ENCODE peak calls at places on chromosomes 13 and 19, in four cellular contexts. B, Q, I and C are unnamed samples.
A peak's percentile ranks its signal among the peaks of the same experiment; 100 is the strongest.

GRCh38 chr19:15463865-15464371 is 426 bp downstream of the RASAL3 start:
- DNase-seq in Q (no peak), I (peak; percentile 35), B (no peak), C (no peak)

GRCh38 chr19:571127-571974 is 1.0 kb upstream of the BSG start:
- DNase-seq in I (peak; percentile 52), Q (peak; percentile 51), B (peak; percentile 61), C (peak; percentile 32)

GRCh38 chr19:45645068-45645630 is 6.0 kb upstream of the EML2 start:
- DNase-seq in I (no peak), B (no peak), Q (no peak), C (no peak)

GRCh38 chr19:6018786-6019185 is 40.8 kb upstream of the RANBP3 start:
- DNase-seq in I (peak; percentile 79), Q (peak; percentile 70), B (no peak), C (no peak)

GRCh38 chr19:58518261-58519086 is 1.1 kb downstream of the ZBTB45 start:
- DNase-seq in I (no peak), B (no peak), Q (no peak), C (no peak)

GRCh38 chr13:67075239-67075638 is 154.9 kb downstream of the PCDH9 start:
- DNase-seq in Q (no peak), I (no peak), B (no peak), C (no peak)

GRCh38 chr19:39196860-39197562 is at the start of gene NCCRP1:
- DNase-seq in I (peak; percentile 68), Q (no peak), B (no peak), C (no peak)

GRCh38 chr13:112069063-112069726 is 2.2 kb downstream of the SOX1 start:
- DNase-seq in Q (no peak), B (no peak), I (no peak), C (no peak)

GRCh38 chr19:35037716-35038622 is 3.6 kb upstream of the HPN start:
- DNase-seq in Q (no peak), I (no peak), B (no peak), C (no peak)

GRCh38 chr13:34672631-34673030 is 269.4 kb upstream of the NBEA start:
- DNase-seq in Q (no peak), B (no peak), I (no peak), C (no peak)

GRCh38 chr19:5899728-5900526 is 3.7 kb downstream of the NDUFA11 start:
- DNase-seq in B (no peak), Q (no peak), I (no peak), C (no peak)

GRCh38 chr13:96089139-96089538 is 768 bp upstream of the HS6ST3 start:
- DNase-seq in Q (no peak), B (no peak), I (no peak), C (no peak)

GRCh38 chr19:39916851-39917396 is 17.5 kb downstream of the FCGBP start:
- DNase-seq in I (no peak), B (no peak), Q (no peak), C (no peak)

GRCh38 chr13:25501231-25501630 is 129.5 kb downstream of the ATP8A2 start:
- DNase-seq in B (no peak), I (no peak), Q (no peak), C (no peak)

GRCh38 chr13:109998808-109999528 is 212.6 kb upstream of the IRS2 start:
- DNase-seq in Q (no peak), B (no peak), I (no peak), C (no peak)

GRCh38 chr19:48258350-48258749 is 2.6 kb upstream of the CARD8 start:
- DNase-seq in I (no peak), B (no peak), Q (no peak), C (no peak)

GRCh38 chr13:98326274-98326673 is 149.2 kb upstream of the RNF113B start:
- DNase-seq in B (no peak), Q (no peak), I (no peak), C (no peak)

GRCh38 chr13:110702591-110703526 is 3.1 kb downstream of the CARS2 start:
- DNase-seq in B (no peak), I (no peak), Q (no peak), C (no peak)

DNA sequence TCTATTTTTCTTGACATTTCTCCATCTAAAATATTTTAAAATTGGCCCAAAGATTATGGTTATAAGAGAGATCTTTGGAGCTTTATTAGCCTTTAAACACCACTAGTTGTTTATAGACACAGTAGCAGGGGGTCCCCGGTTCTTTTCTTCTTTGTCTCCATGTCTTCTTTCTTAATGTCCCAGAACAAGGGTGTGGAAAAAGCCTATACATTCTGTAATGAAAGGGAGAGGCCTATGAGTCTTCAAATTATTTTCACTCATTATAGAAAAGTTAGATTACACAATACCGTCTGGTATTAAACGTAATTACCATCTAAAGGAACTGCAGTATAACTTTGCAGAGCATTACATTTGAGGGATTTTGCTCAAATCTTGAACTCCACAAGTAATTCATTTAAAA is 299.9 kb downstream of the NALCN start:
- DNase-seq in Q (no peak), B (no peak), I (no peak), C (no peak)
- TF ChIP-seq ELF4 in Q (no peak), B (no peak), I (no peak), C (no peak)

GRCh38 chr13:73106513-73107214 is 47.9 kb downstream of the KLF5 start:
- DNase-seq in Q (no peak), I (no peak), B (no peak), C (no peak)
- TF ChIP-seq ELF4 in Q (no peak), I (no peak), B (no peak), C (no peak)

GRCh38 chr19:47049307-47049700 is 880 bp upstream of the TMEM160 start:
- DNase-seq in I (no peak), B (no peak), Q (no peak), C (no peak)
- TF ChIP-seq ELF4 in I (no peak), B (no peak), Q (no peak), C (no peak)

DNA sequence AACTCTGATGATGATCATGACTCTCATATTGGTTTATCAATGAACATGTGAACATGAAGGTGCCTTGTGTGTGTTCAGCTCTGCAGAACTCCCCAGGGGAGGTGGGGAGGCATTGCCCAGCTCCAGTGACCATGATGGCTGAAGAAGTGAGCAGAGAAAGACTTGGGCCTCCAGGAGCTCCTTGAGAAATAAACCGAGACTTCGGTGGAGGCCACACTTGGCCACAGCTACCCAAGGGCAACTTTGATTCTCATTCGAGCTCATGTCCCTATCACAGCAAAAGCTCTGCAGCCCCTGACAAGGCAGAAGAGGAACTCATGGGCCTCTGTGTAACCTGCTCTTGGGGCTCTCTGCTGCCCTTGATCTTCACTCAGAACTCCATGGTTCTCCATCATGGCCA is 44.1 kb upstream of the ZNF536 start:
- DNase-seq in B (no peak), I (no peak), Q (no peak), C (no peak)
- TF ChIP-seq ELF4 in B (no peak), I (no peak), Q (no peak), C (no peak)

GRCh38 chr13:113657851-113658741 is at the start of gene ATP4B:
- DNase-seq in Q (no peak), B (no peak), I (peak; percentile 7), C (no peak)
- TF ChIP-seq ELF4 in Q (no peak), B (no peak), I (no peak), C (no peak)

GRCh38 chr13:93169980-93170379 is 56.6 kb upstream of the GPC6 start:
- DNase-seq in B (peak; percentile 18), I (no peak), Q (no peak), C (no peak)
- TF ChIP-seq ELF4 in B (no peak), I (no peak), Q (no peak), C (no peak)

GRCh38 chr19:21322528-21322927 is 6.7 kb downstream of the ZNF708 start:
- DNase-seq in Q (no peak), B (no peak), I (no peak), C (no peak)
- TF ChIP-seq ELF4 in Q (no peak), B (no peak), I (no peak), C (no peak)